ENCODE peak calls at places on chromosomes 13 and 19, in six cellular contexts. M, F, L, V, A and Q are unnamed samples.

GRCh38 chr13:112575680-112576079 is 12.3 kb downstream of the TUBGCP3 start:
- DNase-seq in M (no peak), F (no peak), L (no peak), V (no peak), A (no peak), Q (peak; percentile 39)

GRCh38 chr13:72204291-72204690 is 337.3 kb upstream of the DACH1 start:
- DNase-seq in M (peak; percentile 78), F (no peak), L (no peak), V (no peak), A (no peak), Q (peak; percentile 31)

GRCh38 chr13:106619688-106620555 is 52.0 kb upstream of the ARGLU1 start:
- DNase-seq in M (peak; percentile 49), F (peak; percentile 22), L (no peak), V (no peak), A (peak; percentile 84), Q (no peak)

GRCh38 chr13:35140321-35140720 is 198.3 kb downstream of the NBEA start:
- DNase-seq in M (no peak), F (no peak), L (no peak), V (no peak), A (no peak), Q (no peak)

GRCh38 chr19:13511947-13512346 is 5.7 kb upstream of the CACNA1A start:
- DNase-seq in M (no peak), F (no peak), L (no peak), V (no peak), A (no peak), Q (no peak)

GRCh38 chr13:21435710-21436151 is 23.4 kb downstream of the ZDHHC20 start:
- DNase-seq in M (peak; percentile 91), F (peak; percentile 14), L (peak; percentile 69), V (peak; percentile 13), A (peak; percentile 79), Q (peak; percentile 55)

GRCh38 chr13:40483601-40484000 is 182.8 kb downstream of the FOXO1 start:
- DNase-seq in M (no peak), F (no peak), L (peak; percentile 43), V (no peak), A (no peak), Q (no peak)

GRCh38 chr13:53174550-53174949 is 145.9 kb downstream of the OLFM4 start:
- DNase-seq in M (no peak), F (no peak), L (no peak), V (no peak), A (peak; percentile 4), Q (no peak)

GRCh38 chr13:95098916-95099315 is 202.3 kb downstream of the ABCC4 start:
- DNase-seq in M (no peak), F (no peak), L (no peak), V (no peak), A (no peak), Q (no peak)

GRCh38 chr13:42836930-42837329 is 55.5 kb downstream of the FAM216B start:
- DNase-seq in M (no peak), F (peak; percentile 18), L (no peak), V (no peak), A (peak; percentile 81), Q (peak; percentile 23)

GRCh38 chr13:29892149-29892548 is 41.7 kb upstream of the UBL3 start:
- DNase-seq in M (no peak), F (no peak), L (no peak), V (no peak), A (no peak), Q (no peak)

GRCh38 chr13:30256713-30257432 is 50.5 kb downstream of the KATNAL1 start:
- DNase-seq in M (no peak), F (no peak), L (no peak), V (no peak), A (peak; percentile 23), Q (no peak)

DNA sequence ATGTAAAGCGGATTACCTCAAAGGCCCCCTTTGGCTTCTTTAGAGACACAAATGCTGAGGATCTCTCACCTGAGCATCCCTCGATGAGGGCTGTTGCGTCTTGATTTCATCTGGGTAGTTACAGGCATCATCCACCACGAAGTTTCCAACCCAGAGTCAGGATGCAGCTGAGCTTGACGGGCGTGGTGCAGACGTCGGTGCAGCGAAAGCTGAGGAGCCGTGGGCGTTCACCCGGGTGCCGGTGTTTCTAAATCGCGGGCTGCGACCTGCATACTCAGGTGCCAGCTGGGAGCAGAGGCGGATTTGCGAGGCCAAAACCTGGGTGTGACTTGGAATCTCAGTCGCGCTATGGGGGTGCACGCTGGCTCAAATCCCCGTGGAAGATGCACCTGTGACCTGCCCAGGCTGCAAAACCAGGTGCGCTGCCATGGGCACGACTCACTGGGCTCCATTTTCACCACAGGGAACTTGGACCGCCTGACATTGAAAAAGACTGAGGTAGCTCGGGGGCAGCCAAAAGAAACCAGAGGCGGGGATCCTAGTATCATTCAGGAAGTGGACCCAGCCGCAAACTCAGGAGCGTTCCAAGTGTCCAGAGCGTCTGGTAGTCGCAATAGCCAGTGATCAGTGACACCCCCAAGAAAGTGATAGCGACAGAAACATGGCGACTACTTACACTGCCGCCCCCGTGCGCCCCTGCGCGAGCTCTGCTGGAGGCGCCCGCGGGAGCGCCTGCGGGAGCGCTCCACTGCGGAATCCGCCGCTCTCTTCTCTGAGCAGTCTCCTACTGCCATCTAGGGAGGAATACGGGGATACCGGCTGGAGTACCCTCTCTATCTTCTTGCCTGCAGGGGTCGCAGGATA is 36.4 kb upstream of the IGFL4 start:
- DNase-seq in M (peak; percentile 69), F (no peak), L (peak; percentile 33), V (no peak), A (peak; percentile 88), Q (peak; percentile 66)
- H3K27me3 ChIP-seq in M (no peaks in the 10 kb centered on the region), F (peaks cover 3% of the 10 kb centered on the region), L (peaks cover 22% of the 10 kb centered on the region), V (peaks cover 11% of the 10 kb centered on the region), A (peaks cover 52% of the 10 kb centered on the region), Q (peaks cover 55% of the 10 kb centered on the region)

DNA sequence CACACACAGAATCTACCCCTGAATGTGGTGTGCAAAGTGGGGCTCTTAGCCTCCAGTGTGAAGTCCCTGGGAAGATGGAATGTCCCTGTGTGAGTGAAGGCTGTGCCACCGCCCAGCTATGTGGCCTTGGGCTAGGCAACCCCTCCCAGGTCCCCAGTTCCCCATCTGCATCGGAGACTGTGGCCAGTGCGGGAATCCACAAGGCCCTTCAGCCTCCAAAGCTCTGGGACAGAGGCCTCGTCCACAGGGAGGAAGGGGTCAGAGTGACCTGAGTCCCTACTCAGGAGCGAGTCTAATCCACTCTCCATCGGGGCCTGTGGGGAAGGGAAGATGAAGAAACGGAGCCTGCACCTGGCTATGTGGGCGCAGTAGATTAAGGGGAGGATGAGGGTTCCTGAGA is 19.3 kb upstream of the KIR3DL3 start:
- DNase-seq in M (no peak), F (no peak), L (no peak), V (no peak), A (no peak), Q (no peak)
- H3K27me3 ChIP-seq in M (no peaks in the 10 kb centered on the region), F (no peaks in the 10 kb centered on the region), L (no peaks in the 10 kb centered on the region), V (no peaks in the 10 kb centered on the region), A (no peaks in the 10 kb centered on the region), Q (peaks cover 6% of the 10 kb centered on the region)

DNA sequence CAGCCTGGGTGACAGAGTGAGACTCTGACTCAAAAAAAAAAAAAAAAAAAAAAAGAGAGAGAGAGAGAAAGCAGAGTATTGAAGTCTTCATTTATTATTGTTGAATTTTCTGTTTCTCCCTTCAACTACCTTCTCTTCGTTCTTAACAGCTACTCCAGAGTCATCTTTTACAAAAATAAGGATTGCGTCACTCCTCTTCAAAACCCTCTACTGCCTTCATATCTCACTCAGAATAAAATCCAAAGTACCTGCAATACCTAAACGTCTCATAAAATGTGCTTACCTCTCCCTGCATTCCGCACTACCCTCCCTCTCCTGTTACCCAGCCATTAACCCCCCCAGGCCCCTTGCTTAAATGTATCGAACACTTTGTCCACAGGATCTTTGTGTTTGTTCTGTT is 17.4 kb upstream of the RPL21 start:
- DNase-seq in M (no peak), F (no peak), L (no peak), V (no peak), A (no peak), Q (no peak)
- H3K27me3 ChIP-seq in M (no peaks in the 10 kb centered on the region), F (no peaks in the 10 kb centered on the region), L (no peaks in the 10 kb centered on the region), V (no peaks in the 10 kb centered on the region), A (no peaks in the 10 kb centered on the region), Q (no peaks in the 10 kb centered on the region)

DNA sequence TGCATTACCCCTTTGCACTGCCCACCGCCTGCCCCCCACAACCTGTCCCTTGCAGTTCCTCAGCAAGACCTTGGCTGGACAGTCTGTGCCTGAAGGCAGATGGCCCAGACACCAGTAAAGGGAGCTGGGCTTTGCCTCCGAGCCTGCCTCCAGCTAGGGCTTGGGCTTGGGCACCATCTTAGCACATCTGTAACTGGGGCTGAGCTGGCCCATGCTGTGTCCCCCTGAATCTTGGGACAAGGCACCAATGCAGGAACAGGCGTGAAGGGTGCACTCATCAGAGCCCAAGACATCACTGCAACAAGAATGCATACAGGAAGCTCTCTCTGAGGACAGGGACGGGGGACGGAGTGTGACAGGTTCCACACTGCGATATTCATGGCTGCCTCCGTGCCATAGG is 8.8 kb upstream of the CHST8 start:
- DNase-seq in M (no peak), F (no peak), L (no peak), V (no peak), A (no peak), Q (no peak)
- H3K27me3 ChIP-seq in M (peaks cover 2% of the 10 kb centered on the region), F (no peaks in the 10 kb centered on the region), L (peaks cover 2% of the 10 kb centered on the region), V (no peaks in the 10 kb centered on the region), A (peaks cover 30% of the 10 kb centered on the region), Q (peaks cover 16% of the 10 kb centered on the region)